ENCODE peak calls at places on chromosomes 13 and 19, in nine cellular contexts. W, B, V, O, L, H, Z, Q and J are unnamed samples.

GRCh38 chr19:7349961-7350711 is 1.4 kb downstream of the ARHGEF18 start:
- DNase-seq in W (peak), B (no peak), V (no peak), O (no peak), L (peak), H (no peak), Z (no peak), Q (peak), J (peak)

GRCh38 chr19:15107056-15108010 is at the start of gene SYDE1:
- DNase-seq in W (no peak), B (peak), V (no peak), O (peak), L (no peak), H (peak), Z (peak), Q (no peak), J (no peak)

GRCh38 chr19:54959840-54960239 is 6.3 kb upstream of the NLRP2 start:
- DNase-seq in W (no peak), B (no peak), V (no peak), O (no peak), L (no peak), H (no peak), Z (no peak), Q (no peak), J (no peak)

GRCh38 chr13:36665630-36666029 is 8.2 kb upstream of the SERTM1 start:
- DNase-seq in W (no peak), B (no peak), V (no peak), O (no peak), L (no peak), H (no peak), Z (no peak), Q (no peak), J (no peak)

GRCh38 chr19:30054210-30054609 is 112.2 kb downstream of the URI1 start:
- DNase-seq in W (no peak), B (no peak), V (no peak), O (no peak), L (no peak), H (no peak), Z (no peak), Q (no peak), J (no peak)

GRCh38 chr13:39612023-39612637 is 9.1 kb upstream of the LHFPL6 start:
- DNase-seq in W (peak), B (peak), V (peak), O (no peak), L (peak), H (peak), Z (peak), Q (peak), J (peak)

GRCh38 chr19:11570039-11570462 is 7.4 kb downstream of the ACP5 start:
- DNase-seq in W (no peak), B (no peak), V (no peak), O (no peak), L (no peak), H (no peak), Z (no peak), Q (no peak), J (no peak)

GRCh38 chr13:109569938-109570711 is 216.3 kb downstream of the IRS2 start:
- DNase-seq in W (peak), B (no peak), V (no peak), O (no peak), L (peak), H (no peak), Z (no peak), Q (peak), J (peak)

GRCh38 chr19:53130506-53130905 is 2.2 kb downstream of the ZNF415 start:
- DNase-seq in W (no peak), B (no peak), V (no peak), O (no peak), L (no peak), H (peak), Z (no peak), Q (no peak), J (no peak)

GRCh38 chr13:98998831-98999634 is 21.2 kb upstream of the DOCK9 start:
- DNase-seq in W (peak), B (no peak), V (no peak), O (no peak), L (no peak), H (no peak), Z (no peak), Q (no peak), J (peak)

GRCh38 chr13:39036212-39036611 is 1.7 kb downstream of the PROSER1 start:
- DNase-seq in W (no peak), B (peak), V (no peak), O (no peak), L (no peak), H (peak), Z (no peak), Q (no peak), J (no peak)